ENCODE peak calls at places on chromosomes 16 and 17, in four cellular contexts. W is prostate gland; I is CD8-positive, alpha-beta T cell; L is nephron progenitor cell. Q is an unnamed sample.

GRCh38 chr17:74271902-74272563 is 2.0 kb upstream of the DNAI2 start:
- DNase-seq in I (no peak), W (no peak), L (no peak), Q (no peak)

GRCh38 chr16:66927918-66928649 is 2.7 kb upstream of the RRAD start:
- DNase-seq in L (no peak), W (no peak), I (no peak), Q (no peak)

GRCh38 chr17:78179372-78179771 is 7.5 kb downstream of the TK1 start:
- DNase-seq in L (no peak), I (no peak), W (no peak), Q (no peak)

GRCh38 chr16:86225905-86226371 is 284.4 kb upstream of the FOXF1 start:
- DNase-seq in W (no peak), L (no peak), I (no peak), Q (no peak)

GRCh38 chr16:27951752-27952151 is 111.8 kb downstream of the GSG1L start:
- DNase-seq in L (no peak), I (no peak), W (no peak), Q (no peak)

GRCh38 chr16:85520853-85521736 is 92.0 kb upstream of the GSE1 start:
- DNase-seq in L (no peak), I (no peak), W (peak; percentile 93), Q (peak; percentile 58)

GRCh38 chr16:87586201-87586782 is 16.0 kb upstream of the JPH3 start:
- DNase-seq in W (no peak), I (no peak), L (no peak), Q (no peak)

GRCh38 chr16:67170168-67170947 is at the start of gene NOL3:
- DNase-seq in I (no peak), L (peak; percentile 80), W (peak; percentile 87), Q (no peak)

GRCh38 chr16:14003119-14003570 is 68.0 kb upstream of the MRTFB start:
- DNase-seq in L (peak; percentile 53), I (no peak), W (peak; percentile 47), Q (no peak)

GRCh38 chr16:86946396-86946795 is 368.0 kb downstream of the FOXL1 start:
- DNase-seq in I (no peak), W (no peak), L (no peak), Q (no peak)

GRCh38 chr17:41654134-41654907 is 29.9 kb upstream of the KRT17 start:
- DNase-seq in I (no peak), W (peak; percentile 95), L (no peak), Q (peak; percentile 24)

GRCh38 chr17:83175551-83176271 is 96.3 kb downstream of the METRNL start:
- DNase-seq in L (peak; percentile 16), I (no peak), W (no peak), Q (no peak)

GRCh38 chr16:81918927-81919326 is 92.3 kb downstream of the SDR42E1 start:
- DNase-seq in I (no peak), W (no peak), L (no peak), Q (no peak)

GRCh38 chr16:61014869-61015268 is 1021.4 kb downstream of the CDH8 start:
- DNase-seq in W (no peak), I (no peak), L (no peak), Q (no peak)

GRCh38 chr16:22970191-22970845 is 156.4 kb downstream of the HS3ST2 start:
- DNase-seq in W (no peak), I (no peak), L (no peak), Q (no peak)

GRCh38 chr17:65198653-65199382 is 61.6 kb downstream of the RGS9 start:
- DNase-seq in I (no peak), W (peak; percentile 6), L (peak; percentile 12), Q (no peak)

GRCh38 chr17:53721101-53721500 is 101.6 kb upstream of the KIF2B start:
- DNase-seq in I (no peak), L (no peak), W (no peak), Q (no peak)

GRCh38 chr17:45893725-45894021 is 681 bp upstream of the MAPT start:
- DNase-seq in I (no peak), L (no peak), W (no peak), Q (no peak)

GRCh38 chr17:41965694-41966375 is 760 bp upstream of the CNP start:
- DNase-seq in L (peak; percentile 56), I (peak; percentile 52), W (peak; percentile 91), Q (peak; percentile 49)

GRCh38 chr17:28416703-28417311 is 10.8 kb upstream of the SLC46A1 start:
- DNase-seq in I (peak; percentile 31), W (peak; percentile 36), L (peak; percentile 58), Q (peak; percentile 39)

GRCh38 chr16:28623172-28623711 is 13.4 kb upstream of the SULT1A1 start:
- DNase-seq in W (no peak), L (no peak), I (peak; percentile 45), Q (no peak)

GRCh38 chr17:65593870-65594584 is 32.6 kb upstream of the AXIN2 start:
- DNase-seq in L (peak; percentile 30), I (no peak), W (no peak), Q (no peak)

GRCh38 chr17:71304498-71305158 is 816.2 kb upstream of the SOX9 start:
- DNase-seq in I (no peak), W (no peak), L (no peak), Q (no peak)
- TF ChIP-seq CTCF in I (no peak), W (no peak), L (no peak), Q (no peak)

GRCh38 chr16:4290236-4290830 is 17.5 kb upstream of the TFAP4 start:
- DNase-seq in I (no peak), L (no peak), W (no peak), Q (no peak)
- TF ChIP-seq CTCF in I (no peak), L (no peak), W (peak; percentile 22), Q (no peak)

GRCh38 chr16:11088432-11088794 is 144.0 kb downstream of the CLEC16A start:
- DNase-seq in L (no peak), I (no peak), W (no peak), Q (no peak)
- TF ChIP-seq CTCF in L (no peak), I (no peak), W (no peak), Q (no peak)

GRCh38 chr16:35193956-35194355 is 1734.5 kb downstream of the TP53TG3F start:
- DNase-seq in L (no peak), W (no peak), I (no peak), Q (no peak)

GRCh38 chr16:35196313-35196712 is 1736.9 kb downstream of the TP53TG3F start:
- DNase-seq in I (no peak), W (no peak), L (no peak), Q (no peak)

GRCh38 chr16:35194681-35195080 is 1735.3 kb downstream of the TP53TG3F start:
- DNase-seq in L (no peak), W (no peak), I (no peak), Q (no peak)

GRCh38 chr16:35195864-35196216 is 1736.4 kb downstream of the TP53TG3F start:
- DNase-seq in W (no peak), I (no peak), L (no peak), Q (no peak)

GRCh38 chr16:35195173-35195863 is 1735.9 kb downstream of the TP53TG3F start:
- DNase-seq in W (no peak), I (no peak), L (no peak), Q (no peak)
- TF ChIP-seq CTCF in W (no peak), I (no peak), L (no peak), Q (no peak)

DNA sequence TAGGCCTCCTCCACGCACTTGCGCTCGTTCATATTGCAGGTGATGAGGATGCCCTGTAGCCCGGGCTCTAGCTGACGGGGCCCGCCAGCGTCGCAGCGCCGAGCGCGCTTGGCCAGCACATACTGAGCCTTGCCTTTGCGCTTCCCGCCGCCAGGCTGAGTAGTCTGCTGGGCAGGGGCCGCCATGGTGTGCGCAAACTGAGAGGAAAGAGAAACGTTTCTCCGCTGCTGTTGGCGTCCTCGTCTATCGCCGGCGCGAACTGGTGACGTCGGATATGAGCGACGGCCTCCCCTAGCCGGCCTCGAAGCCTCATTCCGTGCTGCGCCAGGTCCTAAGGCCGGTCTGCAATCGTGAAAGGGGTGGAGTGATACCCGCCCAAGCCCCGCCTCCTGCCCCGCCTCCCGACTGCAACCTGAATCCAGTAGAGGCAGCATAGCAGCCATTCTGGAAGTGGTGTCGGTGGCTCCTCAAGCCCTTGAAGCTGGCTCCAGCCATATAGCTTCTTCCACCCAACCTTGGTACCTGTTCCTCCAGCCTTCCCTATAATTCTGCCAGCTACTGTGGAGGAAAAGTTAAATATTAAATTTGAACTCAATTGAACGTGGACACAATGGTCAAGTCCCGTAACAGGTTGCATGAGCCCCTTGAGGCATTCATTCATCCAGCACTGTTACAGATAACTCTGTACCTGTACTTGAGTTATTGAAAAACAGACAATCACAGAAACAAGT is at the start of gene THUMPD1:
- DNase-seq in L (peak; percentile 97), I (peak; percentile 96), W (peak; percentile 93), Q (peak; percentile 89)
- TF ChIP-seq CTCF in L (no peak), I (peak; percentile 23), W (peak; percentile 23), Q (peak; percentile 14)

DNA sequence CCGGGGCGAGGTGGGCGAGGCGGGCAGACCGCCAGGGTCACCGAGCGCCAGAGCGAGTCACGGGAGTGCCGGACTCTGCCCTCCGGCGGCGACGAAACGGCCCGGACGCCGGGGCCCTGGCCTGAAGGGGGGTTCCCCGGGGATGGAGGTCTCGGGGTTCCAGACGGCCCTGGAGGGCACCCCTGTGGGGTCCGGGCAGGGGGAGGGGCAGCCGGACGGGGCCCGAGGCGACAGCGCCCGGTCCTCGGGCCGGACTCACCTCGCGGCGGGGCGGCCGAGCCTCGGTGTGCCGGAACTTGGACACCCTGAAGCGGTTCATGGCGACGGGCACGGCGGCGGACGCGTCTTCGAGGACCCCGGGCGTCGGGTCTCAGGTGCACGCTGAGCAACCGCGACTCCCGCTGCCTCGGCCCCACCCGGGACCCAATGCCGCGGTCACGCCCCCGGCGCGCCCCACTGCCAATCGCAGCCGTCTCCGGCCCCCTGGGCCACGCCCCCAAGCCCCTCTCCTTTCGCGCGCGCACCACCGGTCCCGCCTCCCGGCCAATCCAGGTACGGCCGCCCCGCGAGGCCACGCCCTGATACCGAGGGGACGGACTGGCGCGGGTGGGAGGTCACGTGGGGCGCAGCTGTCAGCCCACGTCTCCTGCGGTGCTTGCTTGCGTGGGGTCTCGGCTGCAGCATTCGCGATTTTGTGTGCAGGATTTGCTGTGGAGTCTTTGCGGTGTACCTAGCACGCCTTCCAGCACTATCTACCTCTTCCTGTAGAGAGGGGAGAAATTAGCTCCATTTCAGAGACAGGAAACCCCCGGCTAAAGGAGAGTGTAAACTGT is at the start of gene CORO7:
- DNase-seq in L (peak; percentile 94), W (peak; percentile 96), I (peak; percentile 98), Q (peak; percentile 88)
- TF ChIP-seq CTCF in L (no peak), W (peak; percentile 56), I (no peak), Q (no peak)

GRCh38 chr16:19655242-19655777 is 62.7 kb downstream of the KNOP1 start:
- DNase-seq in W (no peak), I (no peak), L (no peak), Q (no peak)

GRCh38 chr16:19660432-19660831 is 57.6 kb downstream of the KNOP1 start:
- DNase-seq in W (no peak), L (no peak), I (no peak), Q (no peak)

GRCh38 chr16:19662351-19662750 is 55.7 kb downstream of the KNOP1 start:
- DNase-seq in I (no peak), W (no peak), L (no peak), Q (no peak)

GRCh38 chr16:19657831-19658230 is 60.2 kb downstream of the KNOP1 start:
- DNase-seq in I (no peak), W (no peak), L (no peak), Q (no peak)

GRCh38 chr16:19659554-19659953 is 58.5 kb downstream of the KNOP1 start:
- DNase-seq in L (no peak), I (no peak), W (no peak), Q (no peak)
- TF ChIP-seq CTCF in L (no peak), I (no peak), W (no peak), Q (no peak)

Q was measured in progenitor cell of endocrine pancreas.